ENCODE peak calls at places on chromosomes 12 and 14, in ten cellular contexts. One of them, this sample, is unnamed.
A peak's percentile ranks its signal among the peaks of the same experiment; 100 is the strongest.

GRCh38 chr12:22459872-22460490 is 84.4 kb downstream of the C2CD5 start:
- DNase-seq in CD4-positive, alpha-beta T cell: no peak
- DNase-seq in HuH-7.5: no peak
- DNase-seq in mesenchymal stem cell: peak; percentile 59
- DNase-seq in effector memory CD4-positive, alpha-beta T cell: no peak
- DNase-seq in astrocyte of the spinal cord: peak; percentile 53
- DNase-seq in stimulated activated CD4-positive, alpha-beta T cell treated with anti-CD3 and anti-CD28 coated beads, Interleukin-4, amount 100 ng/mL, for 4 hours: no peak
- DNase-seq in CD8-positive, alpha-beta T cell: no peak
- DNase-seq in suprapubic skin: no peak
- DNase-seq in head of caudate nucleus: no peak
- DNase-seq in this sample: peak; percentile 20

GRCh38 chr12:98295681-98296080 is 219.7 kb upstream of the TMPO start:
- DNase-seq in CD4-positive, alpha-beta T cell: no peak
- DNase-seq in HuH-7.5: no peak
- DNase-seq in mesenchymal stem cell: no peak
- DNase-seq in effector memory CD4-positive, alpha-beta T cell: no peak
- DNase-seq in astrocyte of the spinal cord: peak; percentile 63
- DNase-seq in stimulated activated CD4-positive, alpha-beta T cell treated with anti-CD3 and anti-CD28 coated beads, Interleukin-4, amount 100 ng/mL, for 4 hours: no peak
- DNase-seq in CD8-positive, alpha-beta T cell: no peak
- DNase-seq in suprapubic skin: no peak
- DNase-seq in head of caudate nucleus: no peak
- DNase-seq in this sample: no peak

GRCh38 chr12:54417712-54418440 is 1.2 kb downstream of the ITGA5 start:
- DNase-seq in CD4-positive, alpha-beta T cell: no peak
- DNase-seq in HuH-7.5: peak; percentile 60
- DNase-seq in mesenchymal stem cell: peak; percentile 40
- DNase-seq in effector memory CD4-positive, alpha-beta T cell: no peak
- DNase-seq in astrocyte of the spinal cord: no peak
- DNase-seq in stimulated activated CD4-positive, alpha-beta T cell treated with anti-CD3 and anti-CD28 coated beads, Interleukin-4, amount 100 ng/mL, for 4 hours: no peak
- DNase-seq in CD8-positive, alpha-beta T cell: no peak
- DNase-seq in suprapubic skin: no peak
- DNase-seq in head of caudate nucleus: no peak
- DNase-seq in this sample: no peak

GRCh38 chr14:93044116-93044515 is 71.6 kb downstream of the ITPK1 start:
- DNase-seq in CD4-positive, alpha-beta T cell: no peak
- DNase-seq in HuH-7.5: no peak
- DNase-seq in mesenchymal stem cell: no peak
- DNase-seq in effector memory CD4-positive, alpha-beta T cell: no peak
- DNase-seq in astrocyte of the spinal cord: no peak
- DNase-seq in stimulated activated CD4-positive, alpha-beta T cell treated with anti-CD3 and anti-CD28 coated beads, Interleukin-4, amount 100 ng/mL, for 4 hours: no peak
- DNase-seq in CD8-positive, alpha-beta T cell: no peak
- DNase-seq in suprapubic skin: no peak
- DNase-seq in head of caudate nucleus: no peak
- DNase-seq in this sample: no peak

GRCh38 chr14:36516719-36517241 is 3.3 kb downstream of the NKX2-1 start:
- DNase-seq in CD4-positive, alpha-beta T cell: no peak
- DNase-seq in HuH-7.5: no peak
- DNase-seq in mesenchymal stem cell: no peak
- DNase-seq in effector memory CD4-positive, alpha-beta T cell: no peak
- DNase-seq in astrocyte of the spinal cord: no peak
- DNase-seq in stimulated activated CD4-positive, alpha-beta T cell treated with anti-CD3 and anti-CD28 coated beads, Interleukin-4, amount 100 ng/mL, for 4 hours: no peak
- DNase-seq in CD8-positive, alpha-beta T cell: no peak
- DNase-seq in suprapubic skin: no peak
- DNase-seq in head of caudate nucleus: no peak
- DNase-seq in this sample: no peak

GRCh38 chr14:36367985-36368774 is 47.7 kb upstream of the MBIP start:
- DNase-seq in CD4-positive, alpha-beta T cell: no peak
- DNase-seq in HuH-7.5: no peak
- DNase-seq in mesenchymal stem cell: no peak
- DNase-seq in effector memory CD4-positive, alpha-beta T cell: no peak
- DNase-seq in astrocyte of the spinal cord: no peak
- DNase-seq in stimulated activated CD4-positive, alpha-beta T cell treated with anti-CD3 and anti-CD28 coated beads, Interleukin-4, amount 100 ng/mL, for 4 hours: no peak
- DNase-seq in CD8-positive, alpha-beta T cell: no peak
- DNase-seq in suprapubic skin: no peak
- DNase-seq in head of caudate nucleus: no peak
- DNase-seq in this sample: no peak

GRCh38 chr12:46259713-46260112 is 9.1 kb downstream of the SLC38A1 start:
- DNase-seq in CD4-positive, alpha-beta T cell: no peak
- DNase-seq in HuH-7.5: no peak
- DNase-seq in mesenchymal stem cell: no peak
- DNase-seq in effector memory CD4-positive, alpha-beta T cell: no peak
- DNase-seq in astrocyte of the spinal cord: no peak
- DNase-seq in stimulated activated CD4-positive, alpha-beta T cell treated with anti-CD3 and anti-CD28 coated beads, Interleukin-4, amount 100 ng/mL, for 4 hours: no peak
- DNase-seq in CD8-positive, alpha-beta T cell: no peak
- DNase-seq in suprapubic skin: no peak
- DNase-seq in head of caudate nucleus: no peak
- DNase-seq in this sample: no peak

GRCh38 chr14:24329736-24330135 is 5.1 kb downstream of the ADCY4 start:
- DNase-seq in CD4-positive, alpha-beta T cell: peak; percentile 43
- DNase-seq in HuH-7.5: no peak
- DNase-seq in mesenchymal stem cell: no peak
- DNase-seq in effector memory CD4-positive, alpha-beta T cell: peak; percentile 59
- DNase-seq in astrocyte of the spinal cord: no peak
- DNase-seq in stimulated activated CD4-positive, alpha-beta T cell treated with anti-CD3 and anti-CD28 coated beads, Interleukin-4, amount 100 ng/mL, for 4 hours: no peak
- DNase-seq in CD8-positive, alpha-beta T cell: peak; percentile 46
- DNase-seq in suprapubic skin: no peak
- DNase-seq in head of caudate nucleus: peak; percentile 48
- DNase-seq in this sample: no peak

GRCh38 chr12:46269429-46270241 is 792 bp upstream of the SLC38A1 start:
- DNase-seq in CD4-positive, alpha-beta T cell: peak; percentile 72
- DNase-seq in HuH-7.5: peak; percentile 56
- DNase-seq in mesenchymal stem cell: peak; percentile 52
- DNase-seq in effector memory CD4-positive, alpha-beta T cell: peak; percentile 30
- DNase-seq in astrocyte of the spinal cord: no peak
- DNase-seq in stimulated activated CD4-positive, alpha-beta T cell treated with anti-CD3 and anti-CD28 coated beads, Interleukin-4, amount 100 ng/mL, for 4 hours: peak; percentile 58
- DNase-seq in CD8-positive, alpha-beta T cell: peak; percentile 63
- DNase-seq in suprapubic skin: no peak
- DNase-seq in head of caudate nucleus: peak; percentile 52
- DNase-seq in this sample: peak; percentile 62

GRCh38 chr12:92424338-92424737 is 278.5 kb upstream of the PLEKHG7 start:
- DNase-seq in CD4-positive, alpha-beta T cell: no peak
- DNase-seq in HuH-7.5: no peak
- DNase-seq in mesenchymal stem cell: peak; percentile 26
- DNase-seq in effector memory CD4-positive, alpha-beta T cell: no peak
- DNase-seq in astrocyte of the spinal cord: peak; percentile 46
- DNase-seq in stimulated activated CD4-positive, alpha-beta T cell treated with anti-CD3 and anti-CD28 coated beads, Interleukin-4, amount 100 ng/mL, for 4 hours: no peak
- DNase-seq in CD8-positive, alpha-beta T cell: no peak
- DNase-seq in suprapubic skin: no peak
- DNase-seq in head of caudate nucleus: no peak
- DNase-seq in this sample: no peak

GRCh38 chr12:25013061-25013460 is 64.2 kb upstream of the BCAT1 start:
- DNase-seq in CD4-positive, alpha-beta T cell: no peak
- DNase-seq in HuH-7.5: no peak
- DNase-seq in mesenchymal stem cell: no peak
- DNase-seq in effector memory CD4-positive, alpha-beta T cell: no peak
- DNase-seq in astrocyte of the spinal cord: no peak
- DNase-seq in stimulated activated CD4-positive, alpha-beta T cell treated with anti-CD3 and anti-CD28 coated beads, Interleukin-4, amount 100 ng/mL, for 4 hours: no peak
- DNase-seq in CD8-positive, alpha-beta T cell: no peak
- DNase-seq in suprapubic skin: no peak
- DNase-seq in head of caudate nucleus: no peak
- DNase-seq in this sample: no peak

GRCh38 chr12:70557583-70558263 is 79.5 kb downstream of the PTPRB start:
- DNase-seq in CD4-positive, alpha-beta T cell: no peak
- DNase-seq in HuH-7.5: no peak
- DNase-seq in mesenchymal stem cell: no peak
- DNase-seq in effector memory CD4-positive, alpha-beta T cell: no peak
- DNase-seq in astrocyte of the spinal cord: no peak
- DNase-seq in stimulated activated CD4-positive, alpha-beta T cell treated with anti-CD3 and anti-CD28 coated beads, Interleukin-4, amount 100 ng/mL, for 4 hours: no peak
- DNase-seq in CD8-positive, alpha-beta T cell: no peak
- DNase-seq in suprapubic skin: no peak
- DNase-seq in head of caudate nucleus: peak; percentile 89
- DNase-seq in this sample: no peak

GRCh38 chr14:21104448-21105060 is 3.7 kb downstream of the TMEM253 start:
- DNase-seq in CD4-positive, alpha-beta T cell: peak; percentile 66
- DNase-seq in HuH-7.5: peak; percentile 61
- DNase-seq in mesenchymal stem cell: peak; percentile 89
- DNase-seq in effector memory CD4-positive, alpha-beta T cell: peak; percentile 47
- DNase-seq in astrocyte of the spinal cord: peak; percentile 83
- DNase-seq in stimulated activated CD4-positive, alpha-beta T cell treated with anti-CD3 and anti-CD28 coated beads, Interleukin-4, amount 100 ng/mL, for 4 hours: peak; percentile 60
- DNase-seq in CD8-positive, alpha-beta T cell: peak; percentile 55
- DNase-seq in suprapubic skin: peak; percentile 85
- DNase-seq in head of caudate nucleus: peak; percentile 84
- DNase-seq in this sample: peak; percentile 76

GRCh38 chr14:64704145-64704742 is at the start of gene PLEKHG3:
- DNase-seq in CD4-positive, alpha-beta T cell: no peak
- DNase-seq in HuH-7.5: peak; percentile 72
- DNase-seq in mesenchymal stem cell: peak; percentile 85
- DNase-seq in effector memory CD4-positive, alpha-beta T cell: peak; percentile 36
- DNase-seq in astrocyte of the spinal cord: peak; percentile 75
- DNase-seq in stimulated activated CD4-positive, alpha-beta T cell treated with anti-CD3 and anti-CD28 coated beads, Interleukin-4, amount 100 ng/mL, for 4 hours: peak; percentile 8
- DNase-seq in CD8-positive, alpha-beta T cell: no peak
- DNase-seq in suprapubic skin: peak; percentile 90
- DNase-seq in head of caudate nucleus: peak; percentile 90
- DNase-seq in this sample: peak; percentile 82

GRCh38 chr12:121295746-121296617 is 527 bp downstream of the CAMKK2 start:
- DNase-seq in CD4-positive, alpha-beta T cell: no peak
- DNase-seq in HuH-7.5: peak; percentile 37
- DNase-seq in mesenchymal stem cell: peak; percentile 29
- DNase-seq in effector memory CD4-positive, alpha-beta T cell: peak; percentile 22
- DNase-seq in astrocyte of the spinal cord: peak; percentile 3
- DNase-seq in stimulated activated CD4-positive, alpha-beta T cell treated with anti-CD3 and anti-CD28 coated beads, Interleukin-4, amount 100 ng/mL, for 4 hours: no peak
- DNase-seq in CD8-positive, alpha-beta T cell: peak; percentile 3
- DNase-seq in suprapubic skin: no peak
- DNase-seq in head of caudate nucleus: peak; percentile 48
- DNase-seq in this sample: no peak

GRCh38 chr12:121791671-121792496 is 1.6 kb downstream of the RHOF start:
- DNase-seq in CD4-positive, alpha-beta T cell: no peak
- DNase-seq in HuH-7.5: no peak
- DNase-seq in mesenchymal stem cell: no peak
- DNase-seq in effector memory CD4-positive, alpha-beta T cell: peak; percentile 59
- DNase-seq in astrocyte of the spinal cord: no peak
- DNase-seq in stimulated activated CD4-positive, alpha-beta T cell treated with anti-CD3 and anti-CD28 coated beads, Interleukin-4, amount 100 ng/mL, for 4 hours: no peak
- DNase-seq in CD8-positive, alpha-beta T cell: no peak
- DNase-seq in suprapubic skin: no peak
- DNase-seq in head of caudate nucleus: no peak
- DNase-seq in this sample: peak; percentile 19

GRCh38 chr12:90174198-90174510 is 465.5 kb upstream of the ATP2B1 start:
- DNase-seq in CD4-positive, alpha-beta T cell: no peak
- DNase-seq in HuH-7.5: no peak
- DNase-seq in mesenchymal stem cell: peak; percentile 16
- DNase-seq in effector memory CD4-positive, alpha-beta T cell: no peak
- DNase-seq in astrocyte of the spinal cord: peak; percentile 46
- DNase-seq in stimulated activated CD4-positive, alpha-beta T cell treated with anti-CD3 and anti-CD28 coated beads, Interleukin-4, amount 100 ng/mL, for 4 hours: no peak
- DNase-seq in CD8-positive, alpha-beta T cell: no peak
- DNase-seq in suprapubic skin: no peak
- DNase-seq in head of caudate nucleus: no peak
- DNase-seq in this sample: no peak

GRCh38 chr12:386651-387050 is 2.5 kb downstream of the KDM5A start:
- DNase-seq in CD4-positive, alpha-beta T cell: no peak
- DNase-seq in HuH-7.5: no peak
- DNase-seq in mesenchymal stem cell: peak; percentile 74
- DNase-seq in effector memory CD4-positive, alpha-beta T cell: no peak
- DNase-seq in astrocyte of the spinal cord: peak; percentile 43
- DNase-seq in stimulated activated CD4-positive, alpha-beta T cell treated with anti-CD3 and anti-CD28 coated beads, Interleukin-4, amount 100 ng/mL, for 4 hours: no peak
- DNase-seq in CD8-positive, alpha-beta T cell: no peak
- DNase-seq in suprapubic skin: no peak
- DNase-seq in head of caudate nucleus: no peak
- DNase-seq in this sample: no peak

GRCh38 chr12:80847575-80847974 is 90.2 kb downstream of the LIN7A start:
- DNase-seq in CD4-positive, alpha-beta T cell: no peak
- DNase-seq in HuH-7.5: no peak
- DNase-seq in mesenchymal stem cell: no peak
- DNase-seq in effector memory CD4-positive, alpha-beta T cell: no peak
- DNase-seq in astrocyte of the spinal cord: no peak
- DNase-seq in stimulated activated CD4-positive, alpha-beta T cell treated with anti-CD3 and anti-CD28 coated beads, Interleukin-4, amount 100 ng/mL, for 4 hours: no peak
- DNase-seq in CD8-positive, alpha-beta T cell: no peak
- DNase-seq in suprapubic skin: no peak
- DNase-seq in head of caudate nucleus: no peak
- DNase-seq in this sample: no peak

GRCh38 chr12:89383235-89384049 is 31.1 kb upstream of the DUSP6 start:
- DNase-seq in CD4-positive, alpha-beta T cell: no peak
- DNase-seq in HuH-7.5: no peak
- DNase-seq in mesenchymal stem cell: peak; percentile 44
- DNase-seq in effector memory CD4-positive, alpha-beta T cell: no peak
- DNase-seq in astrocyte of the spinal cord: no peak
- DNase-seq in stimulated activated CD4-positive, alpha-beta T cell treated with anti-CD3 and anti-CD28 coated beads, Interleukin-4, amount 100 ng/mL, for 4 hours: no peak
- DNase-seq in CD8-positive, alpha-beta T cell: no peak
- DNase-seq in suprapubic skin: no peak
- DNase-seq in head of caudate nucleus: no peak
- DNase-seq in this sample: no peak

GRCh38 chr12:89162704-89163261 is 189.5 kb downstream of the DUSP6 start:
- DNase-seq in CD4-positive, alpha-beta T cell: no peak
- DNase-seq in HuH-7.5: no peak
- DNase-seq in mesenchymal stem cell: peak; percentile 97
- DNase-seq in effector memory CD4-positive, alpha-beta T cell: no peak
- DNase-seq in astrocyte of the spinal cord: peak; percentile 97
- DNase-seq in stimulated activated CD4-positive, alpha-beta T cell treated with anti-CD3 and anti-CD28 coated beads, Interleukin-4, amount 100 ng/mL, for 4 hours: peak; percentile 39
- DNase-seq in CD8-positive, alpha-beta T cell: no peak
- DNase-seq in suprapubic skin: peak; percentile 79
- DNase-seq in head of caudate nucleus: peak; percentile 33
- DNase-seq in this sample: peak; percentile 88

GRCh38 chr14:89012272-89013097 is 188.0 kb downstream of the TTC8 start:
- DNase-seq in CD4-positive, alpha-beta T cell: no peak
- DNase-seq in HuH-7.5: no peak
- DNase-seq in mesenchymal stem cell: no peak
- DNase-seq in effector memory CD4-positive, alpha-beta T cell: no peak
- DNase-seq in astrocyte of the spinal cord: no peak
- DNase-seq in stimulated activated CD4-positive, alpha-beta T cell treated with anti-CD3 and anti-CD28 coated beads, Interleukin-4, amount 100 ng/mL, for 4 hours: no peak
- DNase-seq in CD8-positive, alpha-beta T cell: no peak
- DNase-seq in suprapubic skin: no peak
- DNase-seq in head of caudate nucleus: no peak
- DNase-seq in this sample: no peak

GRCh38 chr12:94922561-94922960 is 80.9 kb downstream of the NDUFA12 start:
- DNase-seq in CD4-positive, alpha-beta T cell: no peak
- DNase-seq in HuH-7.5: no peak
- DNase-seq in mesenchymal stem cell: no peak
- DNase-seq in effector memory CD4-positive, alpha-beta T cell: no peak
- DNase-seq in astrocyte of the spinal cord: peak; percentile 12
- DNase-seq in stimulated activated CD4-positive, alpha-beta T cell treated with anti-CD3 and anti-CD28 coated beads, Interleukin-4, amount 100 ng/mL, for 4 hours: no peak
- DNase-seq in CD8-positive, alpha-beta T cell: no peak
- DNase-seq in suprapubic skin: no peak
- DNase-seq in head of caudate nucleus: no peak
- DNase-seq in this sample: no peak

GRCh38 chr14:24887623-24888304 is 162.2 kb downstream of the STXBP6 start:
- DNase-seq in CD4-positive, alpha-beta T cell: no peak
- DNase-seq in HuH-7.5: no peak
- DNase-seq in mesenchymal stem cell: no peak
- DNase-seq in effector memory CD4-positive, alpha-beta T cell: no peak
- DNase-seq in astrocyte of the spinal cord: peak; percentile 23
- DNase-seq in stimulated activated CD4-positive, alpha-beta T cell treated with anti-CD3 and anti-CD28 coated beads, Interleukin-4, amount 100 ng/mL, for 4 hours: no peak
- DNase-seq in CD8-positive, alpha-beta T cell: no peak
- DNase-seq in suprapubic skin: no peak
- DNase-seq in head of caudate nucleus: no peak
- DNase-seq in this sample: peak; percentile 44

GRCh38 chr12:89353188-89353822 is 1.0 kb upstream of the DUSP6 start:
- DNase-seq in CD4-positive, alpha-beta T cell: no peak
- DNase-seq in HuH-7.5: peak; percentile 87
- DNase-seq in mesenchymal stem cell: peak; percentile 79
- DNase-seq in effector memory CD4-positive, alpha-beta T cell: peak; percentile 23
- DNase-seq in astrocyte of the spinal cord: peak; percentile 88
- DNase-seq in stimulated activated CD4-positive, alpha-beta T cell treated with anti-CD3 and anti-CD28 coated beads, Interleukin-4, amount 100 ng/mL, for 4 hours: peak; percentile 44
- DNase-seq in CD8-positive, alpha-beta T cell: no peak
- DNase-seq in suprapubic skin: peak; percentile 85
- DNase-seq in head of caudate nucleus: peak; percentile 70
- DNase-seq in this sample: peak; percentile 86

GRCh38 chr12:47735649-47736048 is 10.4 kb upstream of the ENDOU start:
- DNase-seq in CD4-positive, alpha-beta T cell: no peak
- DNase-seq in HuH-7.5: no peak
- DNase-seq in mesenchymal stem cell: no peak
- DNase-seq in effector memory CD4-positive, alpha-beta T cell: no peak
- DNase-seq in astrocyte of the spinal cord: no peak
- DNase-seq in stimulated activated CD4-positive, alpha-beta T cell treated with anti-CD3 and anti-CD28 coated beads, Interleukin-4, amount 100 ng/mL, for 4 hours: no peak
- DNase-seq in CD8-positive, alpha-beta T cell: no peak
- DNase-seq in suprapubic skin: no peak
- DNase-seq in head of caudate nucleus: no peak
- DNase-seq in this sample: no peak

GRCh38 chr12:78062781-78063180 is 232.1 kb downstream of the NAV3 start:
- DNase-seq in CD4-positive, alpha-beta T cell: no peak
- DNase-seq in HuH-7.5: no peak
- DNase-seq in mesenchymal stem cell: peak; percentile 40
- DNase-seq in effector memory CD4-positive, alpha-beta T cell: no peak
- DNase-seq in astrocyte of the spinal cord: peak; percentile 87
- DNase-seq in stimulated activated CD4-positive, alpha-beta T cell treated with anti-CD3 and anti-CD28 coated beads, Interleukin-4, amount 100 ng/mL, for 4 hours: no peak
- DNase-seq in CD8-positive, alpha-beta T cell: no peak
- DNase-seq in suprapubic skin: no peak
- DNase-seq in head of caudate nucleus: no peak
- DNase-seq in this sample: peak; percentile 69